ENCODE peak calls at places on chromosomes 11 and 22, in nine cellular contexts. D, H, U, W, A, L, J, T and O are unnamed samples.

GRCh38 chr11:112871909-112872511 is 89.2 kb upstream of the NCAM1 start:
- DNase-seq in J (no peak), U (no peak), W (no peak), H (no peak), T (no peak), D (no peak), L (no peak), A (no peak), O (no peak)

GRCh38 chr11:18358646-18359045 is 35.7 kb upstream of the LDHA start:
- DNase-seq in J (no peak), U (no peak), W (no peak), D (no peak), L (no peak), H (no peak), A (no peak), T (no peak), O (no peak)

GRCh38 chr11:1205987-1206331 is 16.9 kb upstream of the MUC5B start:
- DNase-seq in T (no peak), A (no peak), L (no peak), W (no peak), H (no peak), D (no peak), U (no peak), J (no peak), O (no peak)

GRCh38 chr11:16148301-16148787 is 208.0 kb downstream of the SOX6 start:
- DNase-seq in W (no peak), H (no peak), D (no peak), U (no peak), J (no peak), T (no peak), A (no peak), L (no peak), O (peak)

GRCh38 chr11:9787260-9787659 is 123.4 kb downstream of the SWAP70 start:
- DNase-seq in T (no peak), D (no peak), L (no peak), W (no peak), H (no peak), U (no peak), J (peak), A (no peak), O (no peak)

GRCh38 chr11:59201376-59201775 is 11.4 kb downstream of the MPEG1 start:
- DNase-seq in L (no peak), U (peak), T (no peak), D (no peak), J (no peak), W (no peak), H (no peak), A (no peak), O (no peak)

GRCh38 chr11:95068549-95068948 is 1.8 kb downstream of the SRSF8 start:
- DNase-seq in J (peak), W (peak), T (no peak), L (peak), A (peak), U (peak), H (peak), D (peak), O (peak)

GRCh38 chr11:34909955-34910354 is 6.2 kb downstream of the APIP start:
- DNase-seq in W (no peak), A (no peak), J (no peak), T (no peak), U (no peak), L (no peak), H (no peak), D (no peak), O (no peak)

GRCh38 chr11:63592975-63593395 is 21.2 kb downstream of the PLAAT3 start:
- DNase-seq in W (no peak), L (no peak), H (peak), T (no peak), J (peak), D (no peak), U (peak), A (no peak), O (peak)

GRCh38 chr11:128603752-128604472 is 16.6 kb upstream of the ETS1 start:
- DNase-seq in A (no peak), H (peak), W (no peak), T (no peak), U (no peak), J (no peak), L (no peak), D (no peak), O (no peak)

GRCh38 chr11:124863137-124863825 is 2.0 kb upstream of the ROBO3 start:
- DNase-seq in L (no peak), A (no peak), W (no peak), J (peak), U (no peak), H (peak), T (peak), D (peak), O (no peak)

GRCh38 chr22:36510966-36511881 is 4.4 kb upstream of the FOXRED2 start:
- DNase-seq in W (peak), L (no peak), U (peak), T (no peak), J (peak), A (no peak), H (peak), D (peak), O (peak)

GRCh38 chr11:129248618-129249017 is 56.5 kb upstream of the ARHGAP32 start:
- DNase-seq in J (peak), W (no peak), D (no peak), H (peak), L (no peak), U (no peak), T (no peak), A (no peak), O (no peak)

GRCh38 chr22:19986410-19987341 is 29.9 kb downstream of the ARVCF start:
- DNase-seq in T (peak), J (peak), D (peak), L (peak), H (peak), W (no peak), A (no peak), U (peak), O (peak)

GRCh38 chr11:130909650-130910049 is 6.6 kb downstream of the SNX19 start:
- DNase-seq in J (peak), W (no peak), A (no peak), L (no peak), T (no peak), D (no peak), U (no peak), H (peak), O (no peak)

GRCh38 chr11:62132188-62132587 is 8.4 kb downstream of the INCENP start:
- DNase-seq in T (no peak), U (no peak), W (no peak), L (no peak), H (no peak), J (peak), A (no peak), D (no peak), O (no peak)

GRCh38 chr11:1864216-1864615 is 11.3 kb downstream of the LSP1 start:
- DNase-seq in T (no peak), L (no peak), U (no peak), J (no peak), D (no peak), A (no peak), W (no peak), H (peak), O (no peak)

GRCh38 chr22:35567794-35568193 is 27.2 kb downstream of the RASD2 start:
- DNase-seq in W (no peak), T (no peak), A (no peak), U (no peak), H (no peak), L (peak), J (no peak), D (no peak), O (no peak)

GRCh38 chr11:14645247-14645912 is 1.8 kb downstream of the PDE3B start:
- DNase-seq in D (no peak), L (no peak), H (peak), J (no peak), T (no peak), W (no peak), A (no peak), U (no peak), O (no peak)

GRCh38 chr11:14642873-14643696 is 519 bp upstream of the PDE3B start:
- DNase-seq in D (no peak), H (no peak), T (no peak), W (no peak), A (no peak), L (peak), U (peak), J (no peak), O (no peak)

GRCh38 chr11:14643697-14644395 is at the start of gene PDE3B:
- DNase-seq in J (no peak), A (no peak), U (peak), T (peak), H (peak), D (peak), L (peak), W (peak), O (peak)

GRCh38 chr11:14645985-14646900 is 2.6 kb downstream of the PDE3B start:
- DNase-seq in H (no peak), D (no peak), W (no peak), L (no peak), U (no peak), A (no peak), J (no peak), T (no peak), O (no peak)

GRCh38 chr11:14644396-14645246 is 1.0 kb downstream of the PDE3B start:
- DNase-seq in U (peak), J (no peak), L (peak), T (no peak), D (peak), W (no peak), H (peak), A (no peak), O (peak)
- TF ChIP-seq CTCF in U (no peak), J (no peak), L (no peak), T (no peak), D (peak), W (no peak), H (no peak), A (no peak), O (no peak)

GRCh38 chr11:79159657-79160450 is 281.0 kb downstream of the TENM4 start:
- DNase-seq in D (no peak), L (no peak), U (no peak), W (no peak), H (peak), A (no peak), J (no peak), T (no peak), O (no peak)
- TF ChIP-seq CTCF in D (peak), L (no peak), U (peak), W (peak), H (peak), A (no peak), J (peak), T (peak), O (no peak)

GRCh38 chr22:40477683-40478348 is 107.4 kb downstream of the SGSM3 start:
- DNase-seq in T (no peak), J (no peak), L (no peak), D (no peak), H (no peak), A (no peak), W (no peak), U (no peak), O (no peak)

GRCh38 chr22:40479887-40480538 is 109.6 kb downstream of the SGSM3 start:
- DNase-seq in L (no peak), U (no peak), H (peak), D (no peak), A (no peak), J (no peak), W (no peak), T (no peak), O (no peak)

GRCh38 chr22:40480996-40481395 is 110.6 kb downstream of the SGSM3 start:
- DNase-seq in U (no peak), D (no peak), L (no peak), H (no peak), T (no peak), J (no peak), W (no peak), A (no peak), O (no peak)

GRCh38 chr22:40478456-40479125 is 108.2 kb downstream of the SGSM3 start:
- DNase-seq in W (no peak), L (no peak), U (no peak), J (no peak), T (no peak), D (no peak), H (no peak), A (no peak), O (no peak)

DNA sequence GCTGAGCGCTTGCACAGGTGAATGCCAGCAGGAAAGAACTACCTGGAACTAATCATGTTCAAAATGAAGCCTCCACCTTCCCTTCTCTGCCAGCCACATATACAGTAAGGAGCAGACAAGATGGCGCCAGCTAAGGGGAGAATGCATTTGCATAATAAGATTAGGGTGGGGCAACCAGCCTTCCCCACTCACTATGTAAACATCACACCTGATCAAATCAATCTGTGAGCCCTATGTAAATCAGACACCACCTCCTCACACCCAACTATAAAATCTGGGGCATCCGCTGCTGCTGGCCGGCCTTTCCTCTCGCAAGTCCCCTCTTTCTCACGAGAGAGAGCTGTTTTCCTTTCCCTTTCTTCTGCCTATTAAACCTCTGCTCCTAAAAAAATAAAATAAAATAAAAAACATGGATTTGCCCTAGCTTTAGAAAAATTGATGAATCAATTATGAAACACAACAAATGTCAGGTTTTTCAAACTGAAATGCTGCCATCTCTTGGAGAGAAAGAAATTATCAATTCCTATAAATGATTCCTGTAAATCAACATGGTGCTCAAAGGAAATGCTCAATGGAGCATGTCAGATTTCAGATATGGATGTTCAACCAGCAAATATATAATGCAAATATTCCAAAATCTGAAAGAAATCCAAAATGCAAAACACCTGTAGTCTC is 108.9 kb downstream of the SGSM3 start:
- DNase-seq in H (no peak), L (no peak), U (no peak), J (no peak), D (no peak), A (no peak), T (no peak), W (no peak), O (no peak)
- TF ChIP-seq CTCF in H (no peak), L (no peak), U (no peak), J (peak), D (no peak), A (no peak), T (peak), W (no peak), O (no peak)

GRCh38 chr11:81422402-81422801 is 1311.3 kb downstream of the FAM181B start:
- DNase-seq in H (no peak), T (no peak), J (no peak), L (no peak), W (no peak), D (no peak), U (no peak), A (no peak), O (no peak)

DNA sequence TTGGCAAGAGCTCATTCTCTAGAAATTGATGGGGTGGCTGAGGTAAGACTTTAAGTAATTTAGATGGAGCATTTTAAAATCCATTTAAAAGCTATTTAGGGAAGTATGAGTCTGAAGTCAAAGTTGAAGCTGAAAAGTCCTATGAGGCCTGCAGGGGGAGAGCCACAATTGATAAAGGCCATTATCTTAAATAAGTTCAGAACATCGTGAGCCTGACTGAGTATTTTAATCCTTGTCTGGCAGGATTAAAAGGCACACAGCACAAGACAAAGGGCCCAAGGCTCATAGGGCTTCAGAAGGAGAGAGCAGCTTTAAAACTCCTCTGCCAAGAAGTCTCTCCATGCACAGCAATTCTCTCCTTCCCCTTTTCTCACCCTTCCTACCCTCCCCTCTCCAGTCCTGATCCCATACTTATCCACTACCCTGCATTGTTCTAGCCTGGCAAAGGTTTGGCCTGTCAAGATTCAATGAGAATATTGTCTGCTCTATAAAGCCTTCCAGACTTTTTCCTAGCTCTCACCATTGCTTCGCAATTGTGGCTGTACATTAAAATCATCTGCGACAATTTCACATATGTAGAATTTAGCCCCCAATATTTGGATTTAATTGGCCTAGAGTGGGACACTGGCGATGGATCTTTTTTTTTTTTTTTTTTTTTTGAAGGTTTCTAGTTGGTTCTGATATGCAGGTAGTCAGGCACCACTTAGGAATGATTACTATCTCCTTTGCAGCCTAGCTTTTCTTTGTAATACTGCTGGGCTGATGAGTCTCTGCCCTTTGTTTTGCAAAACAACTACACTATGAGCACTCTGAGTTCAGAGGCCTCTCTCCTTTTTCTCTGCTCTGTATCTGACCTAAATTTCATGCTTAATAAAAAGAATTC is 1312.8 kb downstream of the FAM181B start:
- DNase-seq in L (no peak), J (no peak), W (no peak), T (no peak), U (no peak), D (peak), H (no peak), A (no peak), O (no peak)
- TF ChIP-seq CTCF in L (peak), J (no peak), W (no peak), T (peak), U (peak), D (no peak), H (no peak), A (no peak), O (no peak)

DNA sequence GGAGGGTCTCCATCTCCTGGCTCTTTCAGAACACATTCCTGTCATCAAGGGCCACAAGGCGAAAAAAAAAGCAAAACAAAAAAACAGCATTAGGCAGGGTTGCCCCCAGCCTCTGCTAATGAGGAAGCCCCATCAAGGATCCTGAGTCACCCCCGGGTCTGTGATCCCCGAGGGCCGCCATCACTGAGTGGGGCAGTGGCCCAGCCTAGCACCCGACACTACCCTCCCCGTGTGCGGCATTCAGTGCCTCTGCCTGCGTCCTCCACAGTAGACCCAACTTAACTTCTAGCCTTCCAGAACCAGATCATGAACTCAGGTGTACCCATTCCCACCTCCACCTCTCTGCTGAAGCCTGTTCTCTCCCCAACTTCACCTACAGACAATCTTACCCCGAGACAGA is 6.6 kb upstream of the CDC42EP1 start:
- DNase-seq in A (no peak), D (no peak), L (no peak), W (no peak), H (no peak), J (no peak), T (no peak), U (no peak), O (no peak)
- TF ChIP-seq CTCF in A (no peak), D (no peak), L (no peak), W (no peak), H (no peak), J (no peak), T (no peak), U (no peak), O (no peak)